ENCODE peak calls at places on chromosomes 5 and 9, in ten cellular contexts. X is activated CD4-positive, alpha-beta T cell treated with anti-CD3 and anti-CD28 coated beads for 48 hours; U is amygdala; W is neural crest cell; Q is NCI-H748 treated with DMSO at 0.1 percent for 48 hours; J is astrocyte of the spinal cord; E is kidney; F is NT2/D1; H is GM13977; Y is HuH-7. D is an unnamed sample.

GRCh38 chr5:130605200-130605599 is 559.9 kb downstream of the HINT1 start:
- DNase-seq in X (no peak), U (no peak), W (no peak), Q (peak; percentile 44), J (no peak), E (no peak), F (no peak), H (no peak), Y (peak; percentile 1), D (no peak)

GRCh38 chr5:27328480-27328879 is 290.1 kb upstream of the CDH9 start:
- DNase-seq in X (no peak), U (no peak), W (no peak), Q (no peak), J (peak; percentile 84), E (no peak), F (no peak), H (no peak), Y (no peak), D (no peak)

GRCh38 chr5:37921452-37921851 is 81.6 kb upstream of the GDNF start:
- DNase-seq in X (no peak), U (no peak), W (no peak), Q (no peak), J (no peak), E (no peak), F (no peak), H (no peak), Y (no peak), D (no peak)

GRCh38 chr5:144209421-144209820 is 38.7 kb downstream of the KCTD16 start:
- DNase-seq in X (no peak), U (no peak), W (no peak), Q (peak; percentile 78), J (no peak), E (no peak), F (no peak), H (no peak), Y (no peak), D (no peak)

GRCh38 chr5:32625106-32625505 is 39.7 kb downstream of the SUB1 start:
- DNase-seq in X (no peak), U (no peak), W (no peak), Q (no peak), J (no peak), E (no peak), F (no peak), H (no peak), Y (no peak), D (no peak)

GRCh38 chr9:120284796-120285195 is 295.2 kb downstream of the CDK5RAP2 start:
- DNase-seq in X (no peak), U (no peak), W (no peak), Q (no peak), J (no peak), E (no peak), F (no peak), H (no peak), Y (no peak), D (no peak)

GRCh38 chr5:19235101-19235584 is 752.9 kb downstream of the CDH18 start:
- DNase-seq in X (no peak), U (no peak), W (no peak), Q (no peak), J (peak; percentile 37), E (no peak), F (no peak), H (no peak), Y (no peak), D (no peak)

GRCh38 chr5:73170522-73170921 is 2.5 kb upstream of the TMEM174 start:
- DNase-seq in X (peak; percentile 34), U (no peak), W (no peak), Q (no peak), J (no peak), E (no peak), F (peak; percentile 39), H (no peak), Y (no peak), D (peak; percentile 17)

GRCh38 chr5:29169851-29170250 is 2023.6 kb upstream of the CDH6 start:
- DNase-seq in X (no peak), U (no peak), W (no peak), Q (no peak), J (no peak), E (no peak), F (no peak), H (no peak), Y (no peak), D (no peak)

GRCh38 chr5:139103762-139104161 is 94.4 kb downstream of the SIL1 start:
- DNase-seq in X (no peak), U (no peak), W (no peak), Q (no peak), J (no peak), E (no peak), F (no peak), H (no peak), Y (no peak), D (no peak)

GRCh38 chr5:57772512-57772911 is 289.9 kb upstream of the ACTBL2 start:
- DNase-seq in X (no peak), U (no peak), W (no peak), Q (no peak), J (no peak), E (no peak), F (no peak), H (no peak), Y (no peak), D (no peak)

GRCh38 chr5:157657516-157657915 is 5.3 kb upstream of the SOX30 start:
- DNase-seq in X (no peak), U (no peak), W (no peak), Q (no peak), J (peak; percentile 8), E (no peak), F (no peak), H (no peak), Y (no peak), D (no peak)

GRCh38 chr5:135735831-135736230 is 98.6 kb upstream of the SLC25A48 start:
- DNase-seq in X (no peak), U (no peak), W (no peak), Q (no peak), J (no peak), E (no peak), F (no peak), H (no peak), Y (no peak), D (no peak)

GRCh38 chr5:176614805-176615478 is 5.0 kb upstream of the GPRIN1 start:
- DNase-seq in X (no peak), U (no peak), W (no peak), Q (no peak), J (peak; percentile 70), E (no peak), F (no peak), H (no peak), Y (no peak), D (no peak)

GRCh38 chr5:71731015-71731414 is 11.9 kb downstream of the CARTPT start:
- DNase-seq in X (no peak), U (no peak), W (no peak), Q (no peak), J (no peak), E (no peak), F (no peak), H (no peak), Y (no peak), D (no peak)

GRCh38 chr5:93874491-93874890 is 133.1 kb upstream of the POU5F2 start:
- DNase-seq in X (no peak), U (no peak), W (no peak), Q (no peak), J (no peak), E (no peak), F (no peak), H (no peak), Y (no peak), D (no peak)

GRCh38 chr9:118896356-118897000 is 472.8 kb downstream of the BRINP1 start:
- DNase-seq in X (no peak), U (no peak), W (no peak), Q (peak; percentile 34), J (no peak), E (no peak), F (no peak), H (no peak), Y (no peak), D (no peak)

GRCh38 chr5:174523311-174524159 is 200.8 kb upstream of the MSX2 start:
- DNase-seq in X (no peak), U (no peak), W (no peak), Q (no peak), J (no peak), E (no peak), F (no peak), H (no peak), Y (no peak), D (no peak)

GRCh38 chr5:43643750-43644149 is 40.8 kb downstream of the NNT start:
- DNase-seq in X (no peak), U (no peak), W (no peak), Q (no peak), J (no peak), E (no peak), F (no peak), H (no peak), Y (no peak), D (no peak)

GRCh38 chr5:18236386-18236785 is 602.1 kb downstream of the TAF11L14 start:
- DNase-seq in X (no peak), U (no peak), W (no peak), Q (no peak), J (no peak), E (no peak), F (no peak), H (no peak), Y (no peak), D (no peak)

GRCh38 chr9:127074561-127075548 is 47.6 kb downstream of the ANGPTL2 start:
- DNase-seq in X (no peak), U (peak; percentile 26), W (no peak), Q (no peak), J (no peak), E (no peak), F (no peak), H (no peak), Y (no peak), D (no peak)

GRCh38 chr9:130626249-130626982 is 38.0 kb upstream of the PRDM12 start:
- DNase-seq in X (no peak), U (no peak), W (peak; percentile 22), Q (no peak), J (no peak), E (no peak), F (no peak), H (no peak), Y (no peak), D (no peak)

GRCh38 chr9:82883436-82883835 is 179.5 kb downstream of the RASEF start:
- DNase-seq in X (no peak), U (no peak), W (no peak), Q (no peak), J (no peak), E (no peak), F (no peak), H (no peak), Y (no peak), D (no peak)

GRCh38 chr9:134493471-134494272 is 147.9 kb upstream of the COL5A1 start:
- DNase-seq in X (no peak), U (no peak), W (no peak), Q (no peak), J (no peak), E (peak; percentile 54), F (no peak), H (no peak), Y (no peak), D (no peak)

GRCh38 chr5:140151068-140151718 is 23.8 kb upstream of the CYSTM1 start:
- DNase-seq in X (no peak), U (no peak), W (no peak), Q (no peak), J (no peak), E (no peak), F (no peak), H (no peak), Y (no peak), D (no peak)

GRCh38 chr9:79667716-79668458 is 96.1 kb downstream of the TLE4 start:
- DNase-seq in X (no peak), U (no peak), W (no peak), Q (peak; percentile 99), J (no peak), E (no peak), F (no peak), H (no peak), Y (no peak), D (no peak)

GRCh38 chr9:69223605-69224004 is 49.5 kb downstream of the TJP2 start:
- DNase-seq in X (no peak), U (no peak), W (peak; percentile 41), Q (peak; percentile 18), J (peak; percentile 70), E (no peak), F (peak; percentile 76), H (peak; percentile 36), Y (peak; percentile 81), D (peak; percentile 63)

GRCh38 chr5:119315516-119315949 is 40.3 kb upstream of the TNFAIP8 start:
- DNase-seq in X (peak; percentile 75), U (no peak), W (no peak), Q (no peak), J (no peak), E (no peak), F (no peak), H (peak; percentile 68), Y (no peak), D (no peak)

D was measured in iPS DF 19.7.